ENCODE peak calls at places on chromosomes 13 and 19, in four cellular contexts. X is breast epithelium, K is AG04449, Q is fibroblast of mammary gland. N is an unnamed sample.

GRCh38 chr19:6519289-6519688 is 11.5 kb upstream of the TNFSF9 start:
- DNase-seq in X (no peak), K (peak; percentile 26), Q (peak; percentile 90), N (no peak)

GRCh38 chr13:102610296-102610895 is 13.6 kb downstream of the TPP2 start:
- DNase-seq in X (no peak), K (no peak), Q (no peak), N (no peak)

GRCh38 chr19:11483176-11484111 is 2.6 kb upstream of the ELAVL3 start:
- DNase-seq in X (no peak), K (no peak), Q (no peak), N (no peak)

GRCh38 chr13:68046900-68047299 is 816.8 kb upstream of the PCDH9 start:
- DNase-seq in X (no peak), K (no peak), Q (no peak), N (no peak)

GRCh38 chr13:26629260-26629659 is 71.8 kb downstream of the WASF3 start:
- DNase-seq in X (no peak), K (no peak), Q (peak; percentile 24), N (no peak)

GRCh38 chr13:91144054-91144453 is 203.4 kb upstream of the MIR17HG start:
- DNase-seq in X (no peak), K (no peak), Q (no peak), N (no peak)

GRCh38 chr13:88294368-88294767 is 623.2 kb downstream of the SLITRK5 start:
- DNase-seq in X (no peak), K (no peak), Q (no peak), N (no peak)

GRCh38 chr13:28719656-28720055 is 886 bp upstream of the SLC46A3 start:
- DNase-seq in X (no peak), K (peak; percentile 69), Q (peak; percentile 68), N (no peak)

GRCh38 chr19:42601811-42602443 is 7.2 kb upstream of the CEACAM8 start:
- DNase-seq in X (no peak), K (no peak), Q (peak; percentile 25), N (no peak)

GRCh38 chr19:959935-960502 is 24.1 kb upstream of the WDR18 start:
- DNase-seq in X (no peak), K (no peak), Q (no peak), N (no peak)

GRCh38 chr13:52832268-52832667 is 16.2 kb downstream of the PCDH8 start:
- DNase-seq in X (no peak), K (no peak), Q (no peak), N (no peak)

GRCh38 chr13:44694842-44695241 is 118.7 kb upstream of the TSC22D1 start:
- DNase-seq in X (no peak), K (no peak), Q (no peak), N (no peak)

GRCh38 chr13:23567792-23568480 is 2.3 kb upstream of the TNFRSF19 start:
- DNase-seq in X (no peak), K (no peak), Q (no peak), N (no peak)

GRCh38 chr19:58361900-58362271 is 665 bp downstream of the ZNF497 start:
- DNase-seq in X (peak; percentile 61), K (no peak), Q (peak; percentile 54), N (no peak)

GRCh38 chr19:3096267-3096901 is 2.2 kb downstream of the GNA11 start:
- DNase-seq in X (no peak), K (no peak), Q (no peak), N (no peak)

GRCh38 chr19:3097442-3097871 is 3.3 kb downstream of the GNA11 start:
- DNase-seq in X (no peak), K (no peak), Q (no peak), N (no peak)

GRCh38 chr19:3096902-3097326 is 2.8 kb downstream of the GNA11 start:
- DNase-seq in X (no peak), K (no peak), Q (no peak), N (no peak)

GRCh38 chr19:3095375-3096191 is 1.4 kb downstream of the GNA11 start:
- DNase-seq in X (no peak), K (no peak), Q (no peak), N (no peak)

GRCh38 chr19:3094638-3095374 is 644 bp downstream of the GNA11 start:
- DNase-seq in X (no peak), K (no peak), Q (peak; percentile 17), N (no peak)
- H3K4me3 ChIP-seq in X (peak overlapping the region; percentile 98), K (peak overlapping the region; percentile 89), Q (peak overlapping the region; percentile 80), N (peak overlapping the region; percentile 97)

GRCh38 chr13:106619688-106620555 is 52.0 kb upstream of the ARGLU1 start:
- DNase-seq in X (no peak), K (peak; percentile 16), Q (peak; percentile 73), N (no peak)
- TF ChIP-seq CTCF in X (peak; percentile 87), K (peak; percentile 84), Q (peak; percentile 95), N (peak; percentile 78)

GRCh38 chr19:45780146-45780447 is 2.2 kb downstream of the DMPK start:
- DNase-seq in X (no peak), K (no peak), Q (no peak), N (no peak)

GRCh38 chr19:45778010-45778671 is 4.1 kb downstream of the DMPK start:
- DNase-seq in X (no peak), K (no peak), Q (no peak), N (no peak)

GRCh38 chr19:45777395-45777961 is 4.8 kb downstream of the DMPK start:
- DNase-seq in X (no peak), K (no peak), Q (no peak), N (no peak)

GRCh38 chr19:45780448-45781281 is 1.6 kb downstream of the DMPK start:
- DNase-seq in X (no peak), K (no peak), Q (no peak), N (no peak)

GRCh38 chr19:45779231-45780145 is 2.8 kb downstream of the DMPK start:
- DNase-seq in X (peak; percentile 92), K (no peak), Q (peak; percentile 53), N (peak; percentile 39)
- H3K4me3 ChIP-seq in X (peak overlapping the region; percentile 57), K (peak overlapping the region; percentile 23), Q (no peak overlapping the region), N (peak overlapping the region; percentile 26)

DNA sequence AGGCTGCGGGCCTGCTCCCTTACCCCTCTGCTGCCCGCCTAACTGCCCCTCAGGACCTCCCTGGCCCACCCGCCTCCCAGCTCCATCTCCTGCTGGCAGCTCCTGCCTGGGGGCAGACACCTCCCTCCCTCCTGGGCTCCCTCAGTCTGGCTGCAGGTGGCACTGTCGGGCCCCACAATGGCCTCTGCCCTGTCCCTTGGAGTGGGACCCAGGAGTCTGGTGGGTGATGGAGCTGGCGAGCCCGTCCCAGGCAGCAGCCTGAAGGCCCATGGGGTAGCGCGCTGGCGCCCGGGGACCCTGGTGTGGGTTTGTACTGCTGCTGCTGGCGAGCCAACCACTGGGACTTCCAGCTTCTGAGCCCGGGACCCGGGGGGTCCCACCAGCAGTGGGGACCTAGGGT is 83.6 kb downstream of the KDM4B start:
- DNase-seq in X (no peak), K (no peak), Q (no peak), N (no peak)
- TF ChIP-seq CTCF in X (no peak), K (no peak), Q (no peak), N (peak; percentile 9)

GRCh38 chr19:4679416-4679815 is 9.3 kb upstream of the MYDGF start:
- DNase-seq in X (no peak), K (no peak), Q (no peak), N (no peak)
- H3K4me3 ChIP-seq in X (no peak overlapping the region), K (no peak overlapping the region), Q (no peak overlapping the region), N (no peak overlapping the region)

GRCh38 chr13:71774863-71775262 is 92.1 kb downstream of the DACH1 start:
- DNase-seq in X (no peak), K (no peak), Q (no peak), N (no peak)

GRCh38 chr13:71785361-71785760 is 81.6 kb downstream of the DACH1 start:
- DNase-seq in X (no peak), K (no peak), Q (no peak), N (no peak)

GRCh38 chr13:71775946-71776345 is 91.1 kb downstream of the DACH1 start:
- DNase-seq in X (no peak), K (no peak), Q (no peak), N (no peak)

DNA sequence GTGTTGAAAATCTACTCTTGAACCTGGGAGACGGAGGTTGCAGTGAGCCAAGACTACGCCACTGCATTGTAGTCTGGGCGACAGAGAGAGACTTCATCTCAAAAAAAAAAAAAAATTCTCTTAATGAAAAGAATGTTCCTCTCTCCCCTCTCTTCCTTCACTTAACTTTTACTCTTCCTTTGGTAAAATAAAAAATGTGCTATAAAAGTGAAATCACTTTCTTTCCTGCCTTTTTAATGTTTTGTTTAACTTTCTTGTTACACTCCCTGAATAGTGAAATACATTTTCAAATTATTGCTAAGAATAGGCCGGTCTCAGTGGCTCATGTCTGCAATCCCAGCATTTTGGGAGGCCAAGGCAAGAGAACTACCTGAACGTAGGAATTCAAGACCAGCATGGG is 86.5 kb downstream of the DACH1 start:
- DNase-seq in X (no peak), K (no peak), Q (no peak), N (no peak)
- TF ChIP-seq CTCF in X (no peak), K (no peak), Q (no peak), N (no peak)